ENCODE peak calls at places on chromosomes 2 and 18, in seven cellular contexts. B is cardiac muscle cell, Z is PC-3, F is mesendoderm, X is Peyer's patch, O is mammary epithelial cell, Q is gastrocnemius medialis. G is an unnamed sample.

GRCh38 chr2:77513191-77513590 is 9.0 kb downstream of the LRRTM4 start:
- DNase-seq in B (no peak), X (no peak), O (no peak), Q (no peak), Z (peak), F (no peak), G (no peak)

GRCh38 chr2:239112127-239112774 is 264.4 kb downstream of the TWIST2 start:
- DNase-seq in X (no peak), Q (no peak), F (no peak), O (no peak), B (no peak), Z (no peak), G (no peak)

GRCh38 chr18:65934874-65935273 is 184.1 kb downstream of the CDH7 start:
- DNase-seq in O (no peak), Q (no peak), X (no peak), F (no peak), Z (no peak), B (no peak), G (no peak)

GRCh38 chr18:37396981-37397720 is 168.4 kb downstream of the CELF4 start:
- DNase-seq in X (no peak), Z (no peak), O (no peak), B (peak), Q (no peak), F (no peak), G (no peak)

GRCh38 chr2:105862843-105863242 is 118.1 kb downstream of the NCK2 start:
- DNase-seq in X (no peak), Q (no peak), Z (no peak), F (no peak), O (no peak), B (no peak), G (no peak)

GRCh38 chr2:177478907-177479306 is 86.3 kb downstream of the AGPS start:
- DNase-seq in X (no peak), Q (no peak), B (no peak), F (peak), O (no peak), Z (no peak), G (no peak)

GRCh38 chr2:160371251-160372009 is 122.2 kb downstream of the RBMS1 start:
- DNase-seq in X (no peak), Z (no peak), Q (no peak), O (no peak), B (peak), F (peak), G (no peak)

GRCh38 chr18:23148382-23148781 is 13.1 kb downstream of the CABLES1 start:
- DNase-seq in B (no peak), F (no peak), O (no peak), X (no peak), Z (no peak), Q (no peak), G (no peak)

GRCh38 chr18:905948-906415 is 1.3 kb downstream of the ADCYAP1 start:
- DNase-seq in Z (no peak), F (peak), X (no peak), O (no peak), B (no peak), Q (no peak), G (no peak)

GRCh38 chr18:79664525-79665125 is 15.0 kb upstream of the CTDP1 start:
- DNase-seq in Q (no peak), X (no peak), O (peak), Z (peak), B (peak), F (no peak), G (peak)

GRCh38 chr2:112923967-112924338 is 13.0 kb downstream of the IL37 start:
- DNase-seq in O (no peak), B (peak), X (no peak), F (no peak), Q (no peak), Z (no peak), G (no peak)

GRCh38 chr2:215769246-215769645 is 244.1 kb downstream of the MREG start:
- DNase-seq in Z (no peak), O (no peak), B (no peak), X (no peak), F (no peak), Q (no peak), G (no peak)

GRCh38 chr18:76895498-76895897 is 73.1 kb downstream of the ZNF236 start:
- DNase-seq in B (no peak), O (no peak), Q (no peak), X (no peak), Z (no peak), F (no peak), G (no peak)

GRCh38 chr2:53036196-53036595 is 731.4 kb upstream of the CHAC2 start:
- DNase-seq in Q (no peak), B (no peak), O (peak), Z (no peak), X (no peak), F (no peak), G (no peak)

GRCh38 chr18:22868831-22869230 is 64.3 kb upstream of the RBBP8 start:
- DNase-seq in O (peak), F (no peak), B (no peak), Z (no peak), Q (no peak), X (no peak), G (no peak)

GRCh38 chr2:227340106-227340505 is 15.1 kb downstream of the MFF start:
- DNase-seq in B (no peak), O (no peak), Z (no peak), F (no peak), Q (no peak), X (no peak), G (no peak)

GRCh38 chr2:177187631-177188312 is 24.8 kb upstream of the HNRNPA3 start:
- DNase-seq in O (no peak), B (peak), F (peak), X (peak), Q (no peak), Z (no peak), G (no peak)

GRCh38 chr18:45212186-45213039 is 402.9 kb upstream of the SLC14A2 start:
- DNase-seq in Q (peak), Z (peak), F (peak), B (peak), O (peak), X (peak), G (peak)

GRCh38 chr2:47203996-47204395 is 48.9 kb upstream of the STPG4 start:
- DNase-seq in O (no peak), Z (no peak), Q (no peak), F (no peak), X (no peak), B (peak), G (no peak)

GRCh38 chr2:20242727-20243377 is 17.9 kb upstream of the SDC1 start:
- DNase-seq in X (no peak), F (peak), B (no peak), Q (no peak), Z (no peak), O (no peak), G (no peak)

GRCh38 chr2:168247341-168248305 is at the start of gene STK39:
- DNase-seq in B (peak), Z (peak), Q (peak), F (peak), O (peak), X (peak), G (peak)

GRCh38 chr2:55111570-55112228 is 61.4 kb upstream of the RTN4 start:
- DNase-seq in B (peak), X (peak), Z (peak), O (no peak), Q (peak), F (peak), G (peak)

GRCh38 chr2:10140841-10141610 is 18.5 kb downstream of the RRM2 start:
- DNase-seq in F (no peak), B (no peak), X (peak), Z (no peak), O (peak), Q (no peak), G (no peak)

GRCh38 chr2:211045025-211045424 is 488.6 kb downstream of the CPS1 start:
- DNase-seq in Q (no peak), Z (peak), X (no peak), O (no peak), B (no peak), F (no peak), G (no peak)

GRCh38 chr2:168119519-168120141 is 127.8 kb downstream of the STK39 start:
- DNase-seq in Z (peak), F (peak), Q (no peak), B (peak), O (peak), X (no peak), G (peak)

GRCh38 chr2:105576440-105577241 is 168.1 kb upstream of the NCK2 start:
- DNase-seq in F (peak), B (peak), Z (peak), O (peak), Q (no peak), X (no peak), G (no peak)

GRCh38 chr2:237012021-237012420 is 73.7 kb upstream of the COPS8 start:
- DNase-seq in O (no peak), B (no peak), X (no peak), F (no peak), Z (no peak), Q (no peak), G (no peak)

GRCh38 chr2:237011196-237011595 is 74.5 kb upstream of the COPS8 start:
- DNase-seq in B (no peak), Z (no peak), O (no peak), X (no peak), F (no peak), Q (no peak), G (no peak)

GRCh38 chr2:237012577-237013237 is 73.0 kb upstream of the COPS8 start:
- DNase-seq in Q (no peak), X (no peak), F (peak), Z (no peak), B (peak), O (no peak), G (no peak)
- H3K27ac ChIP-seq in Q (no peak), X (no peak), F (no peak), Z (no peak), B (peak), O (no peak), G (no peak)

GRCh38 chr18:58403799-58404455 is 225.0 kb downstream of the ALPK2 start:
- DNase-seq in Z (no peak), Q (no peak), F (no peak), X (no peak), O (no peak), B (no peak), G (no peak)
- H3K27ac ChIP-seq in Z (no peak), Q (no peak), F (no peak), X (no peak), O (no peak), B (peak), G (no peak)

DNA sequence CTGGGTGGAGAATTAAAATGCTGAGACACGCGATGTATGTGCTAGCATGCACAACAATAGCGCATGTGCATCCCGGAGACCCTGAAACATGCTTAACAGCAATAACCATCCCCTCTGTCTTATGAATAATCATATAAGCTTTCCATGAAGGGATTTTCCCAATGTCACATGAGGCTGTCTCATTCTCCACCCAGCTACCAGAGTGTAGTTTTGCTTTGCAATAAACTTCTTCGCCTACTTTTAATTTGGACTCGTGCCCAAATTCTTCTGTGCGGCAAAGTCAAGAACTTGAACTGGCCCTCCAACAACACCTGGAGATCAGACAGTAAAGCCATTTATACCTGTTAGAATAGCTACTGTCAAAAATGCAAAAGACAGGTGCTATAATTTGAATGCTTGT is 15.5 kb downstream of the LYG1 start:
- DNase-seq in Q (no peak), F (no peak), B (no peak), X (no peak), Z (no peak), O (peak), G (no peak)
- H3K27ac ChIP-seq in Q (no peak), F (no peak), B (no peak), X (no peak), Z (no peak), O (no peak), G (no peak)

GRCh38 chr2:127670957-127671290 is 4.4 kb downstream of the LIMS2 start:
- DNase-seq in Z (peak), B (no peak), X (no peak), Q (no peak), F (no peak), O (no peak), G (no peak)

GRCh38 chr2:127671557-127672302 is 3.6 kb downstream of the LIMS2 start:
- DNase-seq in O (no peak), Z (no peak), Q (no peak), X (no peak), F (no peak), B (no peak), G (no peak)

GRCh38 chr2:127674241-127675209 is 805 bp downstream of the LIMS2 start:
- DNase-seq in B (no peak), O (no peak), Q (no peak), Z (peak), F (no peak), X (peak), G (peak)

GRCh38 chr2:127673304-127674069 is 1.8 kb downstream of the LIMS2 start:
- DNase-seq in B (no peak), O (no peak), Z (no peak), F (no peak), Q (no peak), X (peak), G (no peak)

DNA sequence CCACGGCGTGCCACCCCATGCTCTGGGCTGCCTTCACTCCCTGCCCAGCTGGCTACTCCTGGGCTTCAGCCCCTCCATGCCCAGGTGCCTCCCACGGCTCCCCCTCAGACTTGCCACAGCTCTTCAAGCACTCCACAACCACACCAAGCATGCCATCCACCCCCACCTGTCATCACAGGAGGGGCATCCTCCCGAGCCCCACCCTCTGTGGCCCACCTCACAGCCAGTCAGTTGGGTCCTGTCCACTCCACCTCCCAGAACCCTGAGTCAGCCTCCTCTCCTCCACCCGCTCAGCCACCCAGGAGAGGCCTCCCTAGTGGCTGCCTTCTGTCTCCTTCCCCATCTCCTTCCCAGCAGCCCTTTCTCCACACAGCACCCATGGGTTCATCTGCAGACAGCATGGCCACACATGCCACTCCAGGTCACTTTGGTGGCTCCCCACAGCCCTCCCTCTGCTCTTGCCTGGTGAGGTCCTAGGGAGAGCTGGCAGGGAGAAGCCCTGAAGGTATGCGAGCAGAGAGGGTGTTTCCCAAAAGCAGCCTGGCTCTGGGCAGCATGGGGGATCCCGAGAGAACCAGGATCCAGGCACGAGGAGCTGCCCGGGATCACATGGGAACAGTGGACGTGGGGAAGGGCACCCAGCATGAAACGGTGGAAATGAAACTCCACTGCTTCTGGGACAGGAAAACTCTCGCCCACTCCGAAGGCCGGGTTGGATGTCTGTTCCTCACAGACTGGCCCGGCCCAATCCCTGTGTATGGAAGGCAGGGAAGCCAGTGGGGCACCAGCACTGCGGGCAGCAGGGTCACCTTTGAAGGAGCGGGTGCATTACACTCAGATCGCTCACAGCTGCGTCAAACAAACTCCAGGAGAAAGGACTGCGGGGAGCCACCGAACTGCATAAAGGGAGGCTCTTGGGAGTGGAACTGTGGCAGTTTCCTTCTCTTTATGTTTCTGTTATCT is 2.7 kb downstream of the LIMS2 start:
- DNase-seq in O (no peak), Z (no peak), F (no peak), Q (no peak), X (peak), B (no peak), G (no peak)
- H3K27ac ChIP-seq in O (no peak), Z (no peak), F (no peak), Q (peak), X (no peak), B (no peak), G (no peak)

DNA sequence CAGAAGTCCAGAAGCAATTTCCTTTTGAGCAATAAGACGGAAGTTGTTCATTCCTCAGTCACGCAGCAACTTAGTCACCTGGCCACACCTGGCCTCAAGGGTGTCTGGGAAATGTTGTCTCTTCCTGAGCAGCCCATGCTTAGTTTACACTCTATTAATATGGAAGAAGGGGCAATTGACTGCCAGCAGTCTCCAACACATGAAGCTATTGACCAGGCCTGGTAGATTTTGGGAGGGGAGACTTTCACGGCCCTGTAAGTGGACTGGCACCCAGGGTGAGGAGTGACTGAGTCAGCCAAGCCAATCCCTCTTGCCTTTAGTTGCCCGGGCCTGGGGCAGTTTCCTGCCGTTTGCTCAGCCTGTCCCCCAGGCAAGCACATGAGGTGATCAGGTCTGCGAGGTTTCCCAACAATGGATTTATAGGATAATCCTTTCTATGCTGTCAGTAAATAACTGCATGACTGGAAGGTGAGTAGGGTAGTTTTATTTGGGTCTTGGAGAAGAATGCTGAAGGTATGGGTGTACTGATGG is 43.8 kb upstream of the PPP4R1 start:
- DNase-seq in Z (peak), F (no peak), O (peak), B (no peak), X (no peak), Q (no peak), G (peak)
- H3K27ac ChIP-seq in Z (peak), F (no peak), O (peak), B (no peak), X (no peak), Q (no peak), G (no peak)

GRCh38 chr2:62704654-62705006 is 883 bp upstream of the EHBP1 start:
- DNase-seq in O (no peak), Z (no peak), Q (no peak), B (no peak), F (no peak), X (no peak), G (no peak)
- H3K27ac ChIP-seq in O (peak), Z (peak), Q (peak), B (peak), F (no peak), X (peak), G (peak)